ENCODE peak calls at places on chromosomes 13 and 19, in five cellular contexts. Y is neuronal stem cell, V is LHCN-M2, A is NCI-H2081, D is neural progenitor cell. R is an unnamed sample.

GRCh38 chr19:57903298-57904174 is 12.9 kb downstream of the ZNF417 start:
- DNase-seq in D (peak; percentile 33), Y (no peak), A (peak; percentile 19), V (peak; percentile 52), R (peak; percentile 37)

GRCh38 chr19:18500820-18501219 is 21.1 kb downstream of the ELL start:
- DNase-seq in V (no peak), D (no peak), Y (no peak), A (no peak), R (no peak)

GRCh38 chr19:5286465-5287029 is 54.1 kb downstream of the PTPRS start:
- DNase-seq in D (no peak), A (no peak), Y (no peak), V (no peak), R (no peak)

GRCh38 chr19:15672580-15673175 is at the start of gene CYP4F12:
- DNase-seq in D (no peak), Y (no peak), A (no peak), V (no peak), R (no peak)

GRCh38 chr19:6509118-6509971 is 7.2 kb upstream of the TUBB4A start:
- DNase-seq in D (no peak), Y (no peak), V (no peak), A (no peak), R (no peak)

GRCh38 chr13:108342369-108343289 is 73.1 kb downstream of the TNFSF13B start:
- DNase-seq in V (peak; percentile 2), Y (peak; percentile 14), A (peak; percentile 12), D (peak; percentile 58), R (peak; percentile 46)

GRCh38 chr19:46660008-46660517 is 919 bp downstream of the DACT3 start:
- DNase-seq in A (no peak), Y (peak; percentile 61), V (no peak), D (peak; percentile 71), R (no peak)

GRCh38 chr19:29516358-29516725 is 9.5 kb upstream of the VSTM2B start:
- DNase-seq in A (no peak), V (no peak), Y (no peak), D (no peak), R (no peak)

GRCh38 chr13:93309886-93310520 is 83.4 kb downstream of the GPC6 start:
- DNase-seq in A (no peak), V (peak; percentile 87), Y (peak; percentile 45), D (peak; percentile 29), R (peak; percentile 89)

GRCh38 chr13:95355491-95355890 is 54.2 kb upstream of the ABCC4 start:
- DNase-seq in D (no peak), A (no peak), Y (no peak), V (peak; percentile 7), R (no peak)

GRCh38 chr13:36154567-36155231 is 23.5 kb upstream of the DCLK1 start:
- DNase-seq in Y (peak; percentile 37), A (no peak), D (peak; percentile 59), V (peak; percentile 83), R (no peak)

GRCh38 chr19:52343548-52343947 is 7.5 kb downstream of the ZNF610 start:
- DNase-seq in D (peak; percentile 85), A (no peak), V (peak; percentile 31), Y (peak; percentile 59), R (no peak)

GRCh38 chr19:30670011-30670329 is 297.8 kb downstream of the ZNF536 start:
- DNase-seq in V (no peak), A (no peak), D (no peak), Y (no peak), R (no peak)

GRCh38 chr19:41442473-41443360 is at the start of gene ERICH4:
- DNase-seq in D (no peak), A (no peak), V (no peak), Y (no peak), R (no peak)

GRCh38 chr19:17659996-17660395 is 28.2 kb downstream of the UNC13A start:
- DNase-seq in V (no peak), A (no peak), D (no peak), Y (no peak), R (no peak)

GRCh38 chr19:11137542-11138384 is 17.8 kb downstream of the SPC24 start:
- DNase-seq in V (peak; percentile 91), A (peak; percentile 93), D (peak; percentile 97), Y (peak; percentile 94), R (peak; percentile 87)

GRCh38 chr13:26758496-26759155 is 2.0 kb downstream of the GPR12 start:
- DNase-seq in Y (no peak), V (no peak), A (no peak), D (no peak), R (no peak)

GRCh38 chr13:91805605-91806004 is 407.2 kb downstream of the GPC5 start:
- DNase-seq in V (no peak), A (no peak), Y (no peak), D (no peak), R (no peak)

GRCh38 chr13:23985846-23986245 is 88.5 kb upstream of the C1QTNF9B start:
- DNase-seq in D (no peak), A (no peak), Y (no peak), V (peak; percentile 86), R (no peak)

GRCh38 chr19:40702337-40703012 is 12.0 kb upstream of the NUMBL start:
- DNase-seq in A (no peak), V (no peak), Y (no peak), D (peak; percentile 70), R (no peak)

GRCh38 chr13:29418026-29418425 is 177.5 kb downstream of the SLC7A1 start:
- DNase-seq in Y (no peak), A (no peak), D (no peak), V (no peak), R (no peak)

GRCh38 chr19:14871619-14872230 is 14.2 kb downstream of the OR7A17 start:
- DNase-seq in Y (no peak), A (no peak), D (no peak), V (peak; percentile 4), R (peak; percentile 1)

R was measured in HCEC 1CT.